ENCODE peak calls at places on chromosomes 2 and 18, in nine cellular contexts. L, T, X, F, D, J, P, H and E are unnamed samples.

GRCh38 chr2:224584111-224584764 is 925 bp downstream of the CUL3 start:
- DNase-seq in L (peak), T (peak), H (peak), J (peak), F (peak), X (peak), D (peak), P (no peak), E (no peak)

GRCh38 chr2:23566236-23567142 is 181.5 kb downstream of the KLHL29 start:
- DNase-seq in J (peak), D (no peak), F (no peak), P (no peak), T (peak), H (no peak), X (no peak), L (no peak), E (no peak)

GRCh38 chr2:205411558-205411957 is 270.7 kb upstream of the NRP2 start:
- DNase-seq in X (no peak), T (no peak), F (no peak), P (no peak), D (peak), J (no peak), H (no peak), L (no peak), E (no peak)

GRCh38 chr18:49814147-49814499 is 790 bp upstream of the ACAA2 start:
- DNase-seq in H (peak), X (peak), T (peak), F (peak), J (peak), P (no peak), L (no peak), D (peak), E (no peak)

GRCh38 chr2:148578493-148578884 is 66.1 kb upstream of the EPC2 start:
- DNase-seq in L (no peak), D (no peak), H (no peak), X (no peak), T (no peak), P (no peak), F (no peak), J (no peak), E (no peak)

GRCh38 chr2:195657634-195658540 is 861 bp downstream of the SLC39A10 start:
- DNase-seq in D (peak), X (peak), P (peak), T (peak), L (peak), H (peak), J (peak), F (peak), E (peak)

GRCh38 chr2:9201185-9201891 is 5.3 kb upstream of the ASAP2 start:
- DNase-seq in H (no peak), L (no peak), J (no peak), F (no peak), T (no peak), P (no peak), D (no peak), X (no peak), E (no peak)

GRCh38 chr2:29114514-29114840 is 738 bp upstream of the CLIP4 start:
- DNase-seq in J (no peak), F (no peak), X (peak), D (no peak), T (no peak), H (no peak), P (no peak), L (no peak), E (no peak)

GRCh38 chr18:40851014-40851429 is 1104.0 kb upstream of the PIK3C3 start:
- DNase-seq in X (peak), L (no peak), P (peak), F (no peak), H (no peak), T (peak), D (no peak), J (no peak), E (no peak)

GRCh38 chr2:206011018-206011614 is 74.9 kb downstream of the INO80D start:
- DNase-seq in T (no peak), F (no peak), L (no peak), D (no peak), P (no peak), J (no peak), X (no peak), H (no peak), E (no peak)

GRCh38 chr2:197704434-197705142 is 581 bp upstream of the MARS2 start:
- DNase-seq in T (no peak), H (no peak), X (no peak), L (no peak), J (no peak), P (no peak), F (no peak), D (no peak), E (no peak)

GRCh38 chr2:187429989-187430388 is 18.1 kb downstream of the CALCRL start:
- DNase-seq in D (no peak), T (peak), F (no peak), J (no peak), L (no peak), H (no peak), P (no peak), X (no peak), E (no peak)

GRCh38 chr2:219509780-219510511 is 4.3 kb upstream of the ASIC4 start:
- DNase-seq in T (peak), D (peak), F (peak), L (no peak), J (peak), P (no peak), X (peak), H (peak), E (peak)
- TF ChIP-seq CTCF in T (peak), D (peak), F (peak), L (peak), J (peak), P (peak), X (peak), H (peak), E (peak)

GRCh38 chr2:30862054-30862651 is 54.9 kb upstream of the CAPN13 start:
- DNase-seq in T (peak), D (peak), L (peak), X (peak), H (peak), P (peak), F (peak), J (peak), E (no peak)
- TF ChIP-seq CTCF in T (peak), D (peak), L (peak), X (peak), H (peak), P (peak), F (peak), J (peak), E (peak)

DNA sequence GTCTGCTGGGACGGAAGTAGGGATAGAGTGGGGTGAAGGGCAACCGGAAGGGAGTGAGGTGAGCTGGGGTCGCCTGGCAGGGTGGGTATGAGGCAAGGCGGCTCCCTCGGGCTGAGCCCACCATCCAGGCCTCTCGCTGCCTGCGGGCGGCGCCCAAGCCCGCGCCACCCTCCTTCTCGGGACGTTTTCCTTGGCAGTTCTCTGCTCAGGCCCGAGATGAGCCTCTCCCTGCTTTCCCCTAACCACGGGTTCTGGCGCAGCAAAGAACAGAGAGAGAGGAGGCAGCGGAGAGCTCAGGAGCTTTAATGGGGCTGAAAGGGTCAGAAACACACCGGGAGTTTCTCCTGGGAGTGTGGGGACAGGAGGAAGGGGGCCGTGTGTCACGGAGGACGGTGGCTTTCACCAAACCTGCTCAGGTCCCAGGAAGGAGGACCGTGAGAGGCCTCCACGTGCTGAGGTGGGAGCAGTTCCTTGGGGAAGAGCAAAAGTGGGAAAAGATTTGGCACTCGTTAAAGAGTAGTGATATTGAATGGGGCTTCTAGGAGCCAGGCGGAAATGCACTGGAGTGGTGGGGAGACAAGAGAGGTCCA is 4.1 kb downstream of the FEV start:
- DNase-seq in L (no peak), X (no peak), P (no peak), T (no peak), J (no peak), D (no peak), F (no peak), H (no peak), E (no peak)
- TF ChIP-seq CTCF in L (no peak), X (no peak), P (no peak), T (no peak), J (no peak), D (no peak), F (no peak), H (no peak), E (peak)

GRCh38 chr2:45889620-45890019 is 238.1 kb downstream of the PRKCE start:
- DNase-seq in H (no peak), D (no peak), X (no peak), F (no peak), J (no peak), T (no peak), L (no peak), P (no peak), E (no peak)

GRCh38 chr2:45888641-45889040 is 237.2 kb downstream of the PRKCE start:
- DNase-seq in P (no peak), T (no peak), F (no peak), X (no peak), J (no peak), D (no peak), H (no peak), L (no peak), E (no peak)

GRCh38 chr2:45888167-45888566 is 236.7 kb downstream of the PRKCE start:
- DNase-seq in P (no peak), J (no peak), D (no peak), H (no peak), T (peak), L (no peak), X (no peak), F (no peak), E (no peak)

GRCh38 chr2:45890094-45890646 is 238.7 kb downstream of the PRKCE start:
- DNase-seq in J (no peak), P (no peak), H (no peak), X (no peak), T (no peak), D (no peak), F (no peak), L (peak), E (no peak)

DNA sequence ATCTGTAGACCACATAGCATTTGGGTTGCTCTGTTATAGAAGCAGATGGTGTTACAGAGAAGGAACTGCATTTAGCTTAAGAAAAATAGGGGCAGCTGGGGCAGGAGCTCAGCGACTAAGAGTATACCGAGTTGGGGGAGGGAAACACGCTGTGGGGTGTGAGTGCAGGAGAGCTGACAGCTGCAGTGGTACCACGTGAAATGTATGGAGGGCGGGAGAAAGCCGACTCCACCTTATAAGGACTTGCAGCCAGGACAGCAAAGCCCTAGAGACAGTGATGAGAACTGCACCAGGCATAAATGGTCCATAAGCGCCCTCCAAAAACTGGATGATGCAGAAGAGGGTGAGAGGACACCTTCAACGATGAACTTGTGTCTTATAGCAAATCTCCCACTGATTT is 237.6 kb downstream of the PRKCE start:
- DNase-seq in X (peak), F (peak), J (no peak), P (no peak), T (no peak), H (no peak), L (peak), D (peak), E (no peak)
- TF ChIP-seq CTCF in X (no peak), F (peak), J (no peak), P (peak), T (no peak), H (peak), L (peak), D (no peak), E (no peak)

GRCh38 chr2:241950878-241951331 is 81.4 kb downstream of the RTP5 start:
- DNase-seq in T (peak), P (peak), L (peak), F (peak), D (peak), H (peak), J (peak), X (peak), E (peak)
- TF ChIP-seq CTCF in T (peak), P (peak), L (peak), F (peak), D (peak), H (peak), J (peak), X (peak), E (peak)

DNA sequence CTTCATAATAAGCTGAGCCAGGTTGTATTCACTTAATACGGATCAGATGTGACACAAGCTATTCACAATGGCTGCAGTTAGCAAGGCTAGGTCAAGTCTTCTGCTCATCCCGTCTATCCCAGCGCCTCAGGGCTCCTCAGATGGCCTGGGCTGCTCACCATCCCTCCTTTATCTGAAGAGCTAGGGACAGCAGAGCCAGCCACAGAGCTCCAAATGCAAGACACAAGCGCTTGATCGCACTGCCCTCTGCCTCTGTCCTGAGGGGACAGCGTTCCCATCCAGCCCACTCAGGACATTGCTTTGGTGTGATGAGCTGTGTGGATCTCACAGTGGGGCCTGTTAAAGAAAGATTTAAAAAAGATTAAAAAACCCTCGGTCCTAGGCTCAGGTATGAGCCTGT is 254.4 kb upstream of the HS6ST1 start:
- DNase-seq in L (no peak), H (no peak), X (no peak), P (no peak), D (no peak), T (no peak), J (no peak), F (no peak), E (no peak)
- TF ChIP-seq CTCF in L (no peak), H (no peak), X (no peak), P (no peak), D (no peak), T (no peak), J (no peak), F (no peak), E (no peak)

GRCh38 chr2:19377717-19378116 is 19.3 kb upstream of the OSR1 start:
- DNase-seq in L (no peak), D (no peak), F (no peak), X (no peak), P (no peak), J (no peak), T (no peak), H (no peak), E (no peak)
- TF ChIP-seq CTCF in L (peak), D (no peak), F (no peak), X (no peak), P (no peak), J (no peak), T (no peak), H (no peak), E (peak)

DNA sequence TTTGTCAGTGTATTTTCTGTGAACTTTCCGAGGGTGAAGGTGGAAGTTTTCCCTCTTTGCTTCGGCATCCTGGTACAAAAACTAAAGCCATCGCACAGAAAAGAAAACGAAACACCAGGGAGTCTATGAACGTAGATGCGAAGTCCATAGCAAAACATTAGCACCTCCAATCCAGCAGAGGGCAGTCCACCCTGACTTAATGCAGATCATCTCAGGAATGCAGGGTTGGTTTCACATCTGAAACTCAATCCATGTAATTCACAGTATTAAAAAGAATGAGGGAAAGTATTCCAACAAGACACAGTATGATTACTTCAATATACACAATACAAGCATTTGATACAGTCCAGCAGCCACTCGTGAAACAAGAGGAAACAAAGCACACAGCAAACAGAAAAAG is 70.8 kb downstream of the RTP5 start:
- DNase-seq in D (no peak), H (no peak), X (no peak), J (no peak), F (no peak), P (no peak), T (no peak), L (no peak), E (no peak)
- TF ChIP-seq CTCF in D (no peak), H (peak), X (peak), J (no peak), F (peak), P (no peak), T (peak), L (peak), E (peak)